ENCODE peak calls at places on chromosomes 6 and 20, in nine cellular contexts. L is effector memory CD4-positive, alpha-beta T cell; X is bronchial epithelial cell; J is ovary; W is Ammon's horn; S is stimulated activated CD4-positive, alpha-beta T cell treated with anti-CD3 and anti-CD28 coated beads, Interleukin-4, amount 100 ng/mL, for 48 hours; F is omental fat pad; C is activated CD4-positive, alpha-beta T cell treated with anti-CD3 and anti-CD28 coated beads, Interleukin-2, amount 50 U/mL, for 1 hour; O is progenitor cell of endocrine pancreas. N is an unnamed sample.

GRCh38 chr6:38671885-38672467 is 31.0 kb downstream of the GLO1 start:
- DNase-seq in L (peak), X (peak), J (no peak), W (peak), S (peak), F (no peak), C (peak), O (no peak), N (no peak)

GRCh38 chr20:46545077-46545826 is 5.2 kb downstream of the OCSTAMP start:
- DNase-seq in L (no peak), X (peak), J (no peak), W (peak), S (peak), F (no peak), C (no peak), O (no peak), N (no peak)

GRCh38 chr6:131779304-131779703 is 28.5 kb upstream of the ENPP1 start:
- DNase-seq in L (no peak), X (no peak), J (no peak), W (no peak), S (no peak), F (no peak), C (no peak), O (no peak), N (no peak)

GRCh38 chr20:57938158-57939108 is 228.6 kb upstream of the PMEPA1 start:
- DNase-seq in L (no peak), X (no peak), J (no peak), W (no peak), S (no peak), F (no peak), C (no peak), O (no peak), N (no peak)

GRCh38 chr6:159464827-159465226 is 228.2 kb downstream of the SOD2 start:
- DNase-seq in L (no peak), X (no peak), J (no peak), W (no peak), S (no peak), F (no peak), C (no peak), O (no peak), N (no peak)

GRCh38 chr20:58910473-58910872 is 58.0 kb downstream of the GNAS start:
- DNase-seq in L (no peak), X (no peak), J (no peak), W (no peak), S (no peak), F (no peak), C (no peak), O (no peak), N (no peak)

GRCh38 chr6:120945905-120946594 is 388.2 kb downstream of the TBC1D32 start:
- DNase-seq in L (no peak), X (no peak), J (no peak), W (no peak), S (no peak), F (no peak), C (no peak), O (no peak), N (no peak)

GRCh38 chr20:48777005-48777404 is 50.8 kb downstream of the PREX1 start:
- DNase-seq in L (no peak), X (no peak), J (no peak), W (peak), S (no peak), F (no peak), C (no peak), O (no peak), N (no peak)

GRCh38 chr6:124742971-124743370 is 219.3 kb upstream of the RNF217 start:
- DNase-seq in L (no peak), X (peak), J (no peak), W (no peak), S (no peak), F (no peak), C (no peak), O (no peak), N (no peak)

GRCh38 chr6:154578004-154578559 is 67.6 kb upstream of the CNKSR3 start:
- DNase-seq in L (no peak), X (peak), J (no peak), W (no peak), S (no peak), F (no peak), C (no peak), O (no peak), N (no peak)

GRCh38 chr6:120354452-120355098 is 979.7 kb downstream of the TBC1D32 start:
- DNase-seq in L (no peak), X (peak), J (no peak), W (no peak), S (no peak), F (no peak), C (no peak), O (no peak), N (no peak)

GRCh38 chr6:110643175-110643574 is 166.8 kb upstream of the SLC22A16 start:
- DNase-seq in L (no peak), X (no peak), J (no peak), W (no peak), S (no peak), F (no peak), C (no peak), O (no peak), N (no peak)

GRCh38 chr20:50320910-50321796 is 130.5 kb downstream of the CEBPB start:
- DNase-seq in L (no peak), X (peak), J (peak), W (no peak), S (peak), F (peak), C (no peak), O (peak), N (no peak)

N was measured in cerebellar nuclear complex.